ENCODE peak calls at places on chromosomes 2 and 18, in eight cellular contexts. One of them, this sample, is unnamed.

GRCh38 chr18:32595735-32596134 is 125.1 kb upstream of the GAREM1 start:
- DNase-seq in dorsolateral prefrontal cortex: no peak
- DNase-seq in uterus: no peak
- DNase-seq in GM23248: no peak
- DNase-seq in mammary epithelial cell: no peak
- DNase-seq in neural progenitor cell: peak
- DNase-seq in heart right ventricle: no peak
- DNase-seq in thoracic aorta: no peak
- DNase-seq in this sample: no peak

GRCh38 chr2:215621389-215621788 is 185.5 kb upstream of the FN1 start:
- DNase-seq in dorsolateral prefrontal cortex: no peak
- DNase-seq in uterus: no peak
- DNase-seq in GM23248: no peak
- DNase-seq in mammary epithelial cell: no peak
- DNase-seq in neural progenitor cell: no peak
- DNase-seq in heart right ventricle: no peak
- DNase-seq in thoracic aorta: no peak
- DNase-seq in this sample: no peak

GRCh38 chr2:71813801-71814470 is 333.7 kb downstream of the CYP26B1 start:
- DNase-seq in dorsolateral prefrontal cortex: no peak
- DNase-seq in uterus: no peak
- DNase-seq in GM23248: peak
- DNase-seq in mammary epithelial cell: no peak
- DNase-seq in neural progenitor cell: no peak
- DNase-seq in heart right ventricle: no peak
- DNase-seq in thoracic aorta: no peak
- DNase-seq in this sample: no peak

GRCh38 chr2:239942090-239942489 is 83.1 kb downstream of the NDUFA10 start:
- DNase-seq in dorsolateral prefrontal cortex: no peak
- DNase-seq in uterus: no peak
- DNase-seq in GM23248: no peak
- DNase-seq in mammary epithelial cell: no peak
- DNase-seq in neural progenitor cell: no peak
- DNase-seq in heart right ventricle: no peak
- DNase-seq in thoracic aorta: no peak
- DNase-seq in this sample: no peak

GRCh38 chr18:61546598-61546997 is 213.4 kb downstream of the CDH20 start:
- DNase-seq in dorsolateral prefrontal cortex: no peak
- DNase-seq in uterus: no peak
- DNase-seq in GM23248: peak
- DNase-seq in mammary epithelial cell: peak
- DNase-seq in neural progenitor cell: no peak
- DNase-seq in heart right ventricle: no peak
- DNase-seq in thoracic aorta: no peak
- DNase-seq in this sample: peak

GRCh38 chr18:11324956-11325873 is 175.8 kb upstream of the PIEZO2 start:
- DNase-seq in dorsolateral prefrontal cortex: no peak
- DNase-seq in uterus: no peak
- DNase-seq in GM23248: peak
- DNase-seq in mammary epithelial cell: peak
- DNase-seq in neural progenitor cell: no peak
- DNase-seq in heart right ventricle: no peak
- DNase-seq in thoracic aorta: no peak
- DNase-seq in this sample: no peak

GRCh38 chr2:20062615-20063545 is 11.5 kb upstream of the LAPTM4A start:
- DNase-seq in dorsolateral prefrontal cortex: no peak
- DNase-seq in uterus: peak
- DNase-seq in GM23248: peak
- DNase-seq in mammary epithelial cell: no peak
- DNase-seq in neural progenitor cell: no peak
- DNase-seq in heart right ventricle: no peak
- DNase-seq in thoracic aorta: peak
- DNase-seq in this sample: peak

GRCh38 chr2:95061601-95062183 is 36.2 kb downstream of the MAL start:
- DNase-seq in dorsolateral prefrontal cortex: no peak
- DNase-seq in uterus: no peak
- DNase-seq in GM23248: no peak
- DNase-seq in mammary epithelial cell: no peak
- DNase-seq in neural progenitor cell: no peak
- DNase-seq in heart right ventricle: no peak
- DNase-seq in thoracic aorta: no peak
- DNase-seq in this sample: no peak

GRCh38 chr18:54210463-54210862 is 14.0 kb downstream of the MBD2 start:
- DNase-seq in dorsolateral prefrontal cortex: no peak
- DNase-seq in uterus: no peak
- DNase-seq in GM23248: no peak
- DNase-seq in mammary epithelial cell: no peak
- DNase-seq in neural progenitor cell: no peak
- DNase-seq in heart right ventricle: no peak
- DNase-seq in thoracic aorta: no peak
- DNase-seq in this sample: no peak

GRCh38 chr2:166127217-166128155 is at the start of gene SCN1A:
- DNase-seq in dorsolateral prefrontal cortex: no peak
- DNase-seq in uterus: no peak
- DNase-seq in GM23248: peak
- DNase-seq in mammary epithelial cell: peak
- DNase-seq in neural progenitor cell: peak
- DNase-seq in heart right ventricle: no peak
- DNase-seq in thoracic aorta: no peak
- DNase-seq in this sample: peak

GRCh38 chr2:54657664-54658083 is 65.8 kb upstream of the EML6 start:
- DNase-seq in dorsolateral prefrontal cortex: peak
- DNase-seq in uterus: peak
- DNase-seq in GM23248: peak
- DNase-seq in mammary epithelial cell: no peak
- DNase-seq in neural progenitor cell: peak
- DNase-seq in heart right ventricle: no peak
- DNase-seq in thoracic aorta: no peak
- DNase-seq in this sample: no peak

GRCh38 chr2:9212661-9213411 is 6.2 kb downstream of the ASAP2 start:
- DNase-seq in dorsolateral prefrontal cortex: no peak
- DNase-seq in uterus: no peak
- DNase-seq in GM23248: peak
- DNase-seq in mammary epithelial cell: no peak
- DNase-seq in neural progenitor cell: no peak
- DNase-seq in heart right ventricle: no peak
- DNase-seq in thoracic aorta: no peak
- DNase-seq in this sample: no peak

GRCh38 chr2:197997083-197997541 is 192.7 kb downstream of the PLCL1 start:
- DNase-seq in dorsolateral prefrontal cortex: no peak
- DNase-seq in uterus: no peak
- DNase-seq in GM23248: no peak
- DNase-seq in mammary epithelial cell: no peak
- DNase-seq in neural progenitor cell: no peak
- DNase-seq in heart right ventricle: no peak
- DNase-seq in thoracic aorta: no peak
- DNase-seq in this sample: no peak

GRCh38 chr18:59620381-59620780 is 76.8 kb downstream of the CCBE1 start:
- DNase-seq in dorsolateral prefrontal cortex: no peak
- DNase-seq in uterus: no peak
- DNase-seq in GM23248: no peak
- DNase-seq in mammary epithelial cell: peak
- DNase-seq in neural progenitor cell: no peak
- DNase-seq in heart right ventricle: no peak
- DNase-seq in thoracic aorta: no peak
- DNase-seq in this sample: no peak

GRCh38 chr2:167264380-167264779 is 376.1 kb downstream of the XIRP2 start:
- DNase-seq in dorsolateral prefrontal cortex: peak
- DNase-seq in uterus: no peak
- DNase-seq in GM23248: peak
- DNase-seq in mammary epithelial cell: peak
- DNase-seq in neural progenitor cell: peak
- DNase-seq in heart right ventricle: no peak
- DNase-seq in thoracic aorta: no peak
- DNase-seq in this sample: no peak

DNA sequence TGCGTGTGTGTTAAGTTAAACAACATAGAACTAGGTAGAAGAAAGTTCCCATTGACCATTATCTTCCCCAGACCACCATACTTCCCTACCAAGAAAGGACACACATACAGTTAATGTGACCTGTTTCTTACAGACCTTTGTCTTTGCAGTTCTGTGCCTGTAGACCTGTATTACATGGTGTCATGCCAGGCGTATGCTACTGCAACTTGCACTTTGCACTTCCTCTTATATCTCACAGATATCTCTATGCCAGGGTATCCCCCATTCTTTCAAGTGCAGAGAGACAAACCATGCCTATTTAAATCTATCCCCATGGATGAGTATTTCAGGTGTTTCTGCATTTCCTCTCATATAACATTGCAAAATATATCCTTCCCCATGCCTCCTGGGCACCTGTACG is 136.8 kb upstream of the PKDCC start:
- DNase-seq in dorsolateral prefrontal cortex: no peak
- DNase-seq in uterus: no peak
- DNase-seq in GM23248: no peak
- DNase-seq in mammary epithelial cell: no peak
- DNase-seq in neural progenitor cell: no peak
- DNase-seq in heart right ventricle: no peak
- DNase-seq in thoracic aorta: no peak
- DNase-seq in this sample: no peak
- H3K27ac ChIP-seq in dorsolateral prefrontal cortex: no peak
- H3K27ac ChIP-seq in uterus: no peak
- H3K27ac ChIP-seq in GM23248: no peak
- H3K27ac ChIP-seq in mammary epithelial cell: no peak
- H3K27ac ChIP-seq in neural progenitor cell: no peak
- H3K27ac ChIP-seq in heart right ventricle: no peak
- H3K27ac ChIP-seq in thoracic aorta: no peak
- H3K27ac ChIP-seq in this sample: no peak

DNA sequence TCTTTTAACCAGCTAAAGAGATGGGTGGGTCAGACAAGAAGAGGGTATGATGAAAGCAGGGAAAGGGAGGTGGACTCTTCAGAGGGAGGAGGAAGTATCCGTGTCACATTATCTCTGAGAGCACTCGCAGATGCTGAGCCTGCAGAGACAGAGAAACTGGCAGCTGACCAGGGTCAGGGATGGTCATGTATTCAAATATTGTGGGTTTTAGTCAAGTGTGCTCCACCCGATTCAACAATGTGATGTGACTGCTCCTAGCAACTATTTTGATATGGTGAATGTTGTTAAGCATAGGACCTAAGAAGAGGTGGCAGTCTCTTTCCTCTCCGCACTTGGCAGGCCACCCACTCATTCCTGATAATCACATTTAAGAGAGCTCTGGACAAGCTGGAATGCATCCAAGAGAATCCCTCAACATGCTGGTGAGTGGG is 1.3 kb upstream of the CLIP4 start:
- DNase-seq in dorsolateral prefrontal cortex: no peak
- DNase-seq in uterus: peak
- DNase-seq in GM23248: peak
- DNase-seq in mammary epithelial cell: peak
- DNase-seq in neural progenitor cell: no peak
- DNase-seq in heart right ventricle: peak
- DNase-seq in thoracic aorta: no peak
- DNase-seq in this sample: no peak
- H3K27ac ChIP-seq in dorsolateral prefrontal cortex: peak
- H3K27ac ChIP-seq in uterus: no peak
- H3K27ac ChIP-seq in GM23248: peak
- H3K27ac ChIP-seq in mammary epithelial cell: peak
- H3K27ac ChIP-seq in neural progenitor cell: no peak
- H3K27ac ChIP-seq in heart right ventricle: no peak
- H3K27ac ChIP-seq in thoracic aorta: no peak
- H3K27ac ChIP-seq in this sample: no peak

GRCh38 chr2:230335864-230336506 is 9.0 kb downstream of the SP140L start:
- DNase-seq in dorsolateral prefrontal cortex: no peak
- DNase-seq in uterus: no peak
- DNase-seq in GM23248: no peak
- DNase-seq in mammary epithelial cell: no peak
- DNase-seq in neural progenitor cell: no peak
- DNase-seq in heart right ventricle: no peak
- DNase-seq in thoracic aorta: no peak
- DNase-seq in this sample: no peak
- H3K27ac ChIP-seq in dorsolateral prefrontal cortex: no peak
- H3K27ac ChIP-seq in uterus: no peak
- H3K27ac ChIP-seq in GM23248: no peak
- H3K27ac ChIP-seq in mammary epithelial cell: no peak
- H3K27ac ChIP-seq in neural progenitor cell: no peak
- H3K27ac ChIP-seq in heart right ventricle: no peak
- H3K27ac ChIP-seq in thoracic aorta: no peak
- H3K27ac ChIP-seq in this sample: no peak

DNA sequence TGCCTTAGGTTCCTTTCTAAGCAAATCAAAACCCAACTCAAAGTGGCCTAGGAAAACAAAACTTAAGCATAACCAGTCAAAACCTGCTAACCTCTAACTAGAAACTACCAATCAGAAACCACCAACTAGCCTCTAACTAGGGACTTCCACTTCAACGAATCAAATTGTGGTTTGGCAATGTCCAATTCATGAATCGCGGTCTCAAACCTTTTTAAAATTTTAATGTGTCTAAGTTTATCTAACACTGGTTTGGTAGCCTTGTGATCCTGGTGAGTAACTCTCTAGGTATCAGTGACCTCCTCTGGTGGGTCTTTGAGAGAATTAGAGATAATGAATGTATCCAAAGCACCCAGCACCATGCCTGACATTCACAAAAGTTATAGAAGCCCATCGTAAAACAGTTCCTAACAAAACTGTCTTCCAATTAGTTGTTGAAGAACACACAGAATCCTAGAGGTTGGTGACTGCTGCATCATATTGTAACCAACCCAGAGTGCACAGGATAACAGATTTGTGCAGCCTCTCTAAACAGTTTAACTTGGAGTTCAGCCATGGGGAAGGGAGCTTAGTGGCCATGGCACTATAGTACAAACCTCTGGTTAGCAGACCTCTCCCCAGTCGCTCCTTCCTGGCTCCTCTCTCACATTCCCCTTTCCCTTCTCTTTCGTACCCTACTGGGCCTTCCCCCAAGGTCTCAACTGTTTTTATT is 45.2 kb upstream of the B3GNT2 start:
- DNase-seq in dorsolateral prefrontal cortex: no peak
- DNase-seq in uterus: no peak
- DNase-seq in GM23248: no peak
- DNase-seq in mammary epithelial cell: peak
- DNase-seq in neural progenitor cell: no peak
- DNase-seq in heart right ventricle: no peak
- DNase-seq in thoracic aorta: no peak
- DNase-seq in this sample: no peak
- H3K27ac ChIP-seq in dorsolateral prefrontal cortex: no peak
- H3K27ac ChIP-seq in uterus: no peak
- H3K27ac ChIP-seq in GM23248: no peak
- H3K27ac ChIP-seq in mammary epithelial cell: no peak
- H3K27ac ChIP-seq in neural progenitor cell: no peak
- H3K27ac ChIP-seq in heart right ventricle: peak
- H3K27ac ChIP-seq in thoracic aorta: no peak
- H3K27ac ChIP-seq in this sample: no peak